ENCODE peak calls at places on chromosomes 7 and 10, in four cellular contexts. E is HCT116, V is K562, I is HepG2. K is an unnamed sample.

GRCh38 chr7:93476491-93477344 is 97.8 kb downstream of the CALCR start:
- DNase-seq in E (no peak), V (no peak), I (no peak), K (no peak)

GRCh38 chr7:151426486-151426905 is 13.4 kb downstream of the CRYGN start:
- DNase-seq in E (peak; percentile 60), V (no peak), I (no peak), K (no peak)

GRCh38 chr7:7564323-7564780 is 2.3 kb upstream of the MIOS start:
- DNase-seq in E (peak; percentile 89), V (no peak), I (no peak), K (no peak)

GRCh38 chr7:41979834-41980307 is 257.1 kb downstream of the GLI3 start:
- DNase-seq in E (peak; percentile 3), V (peak; percentile 20), I (peak; percentile 3), K (peak; percentile 39)

GRCh38 chr10:1629326-1630036 is 107.8 kb downstream of the ADARB2 start:
- DNase-seq in E (no peak), V (no peak), I (no peak), K (no peak)

GRCh38 chr10:99661370-99661749 is 2.1 kb downstream of the ENTPD7 start:
- DNase-seq in E (no peak), V (no peak), I (no peak), K (no peak)

GRCh38 chr10:2508971-2509605 is 558.3 kb upstream of the PFKP start:
- DNase-seq in E (no peak), V (no peak), I (no peak), K (no peak)

GRCh38 chr7:130922206-130923112 is 188.5 kb upstream of the KLF14 start:
- DNase-seq in E (no peak), V (no peak), I (peak; percentile 83), K (no peak)

GRCh38 chr10:102421645-102422585 is 1.3 kb downstream of the FBXL15 start:
- DNase-seq in E (no peak), V (peak; percentile 54), I (peak; percentile 28), K (peak; percentile 33)

GRCh38 chr10:84783386-84783785 is 455.0 kb downstream of the CCSER2 start:
- DNase-seq in E (peak; percentile 12), V (no peak), I (peak; percentile 17), K (peak; percentile 64)

GRCh38 chr7:2638224-2638991 is 6.6 kb downstream of the TTYH3 start:
- DNase-seq in E (no peak), V (no peak), I (peak; percentile 76), K (peak; percentile 90)

GRCh38 chr10:95273393-95274312 is 17.1 kb downstream of the PDLIM1 start:
- DNase-seq in E (no peak), V (no peak), I (peak; percentile 98), K (no peak)

GRCh38 chr10:18719811-18720210 is 60.6 kb downstream of the ARL5B start:
- DNase-seq in E (no peak), V (no peak), I (no peak), K (no peak)

DNA sequence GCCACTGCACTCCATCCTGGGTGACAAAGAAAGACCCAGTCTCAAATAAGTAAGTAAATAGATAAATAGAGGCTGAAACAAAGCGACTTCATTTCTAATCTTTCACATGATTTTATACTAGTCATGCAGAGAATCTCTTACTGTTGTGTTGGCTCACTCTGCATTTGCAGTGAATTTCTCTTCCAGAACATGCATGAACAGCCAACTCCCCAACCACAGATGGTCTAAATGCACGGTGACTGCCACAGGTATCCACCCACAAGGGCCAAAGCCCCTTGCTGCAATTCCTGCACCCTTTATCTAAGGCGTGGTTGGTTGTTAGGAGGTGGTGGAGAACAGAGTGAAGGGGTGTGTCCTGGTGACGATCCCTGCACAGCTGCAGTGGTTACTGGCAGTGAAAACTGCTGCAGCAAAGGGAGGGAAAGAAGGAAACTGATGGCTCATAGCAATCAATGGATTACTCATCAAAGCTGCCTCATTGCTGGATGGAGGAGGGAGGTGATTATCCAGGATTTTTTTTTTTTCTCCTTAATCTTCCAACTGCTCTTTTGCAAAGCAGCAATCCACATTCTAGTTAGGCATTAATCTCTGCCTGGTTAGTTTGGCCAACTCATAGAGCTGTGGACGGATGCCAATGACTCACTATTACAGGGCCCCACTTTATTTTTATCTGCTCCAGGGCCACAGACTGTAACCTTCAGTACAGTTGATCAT is 50.6 kb downstream of the PRTFDC1 start:
- DNase-seq in E (peak; percentile 92), V (peak; percentile 72), I (peak; percentile 54), K (no peak)
- TF ChIP-seq ELF1 in E (no peak), V (no peak), I (no peak), K (no peak)

GRCh38 chr7:110633313-110633712 is 457.6 kb upstream of the LRRN3 start:
- DNase-seq in E (no peak), V (no peak), I (no peak), K (no peak)
- H3K4me2 ChIP-seq in E (no peak overlapping the region), V (no peak overlapping the region), I (no peak overlapping the region), K (no peak overlapping the region)

GRCh38 chr10:124701881-124702656 is 42.1 kb downstream of the FAM53B start:
- DNase-seq in E (no peak), V (peak; percentile 16), I (no peak), K (no peak)
- TF ChIP-seq ELF1 in E (no peak), V (no peak), I (no peak), K (no peak)

DNA sequence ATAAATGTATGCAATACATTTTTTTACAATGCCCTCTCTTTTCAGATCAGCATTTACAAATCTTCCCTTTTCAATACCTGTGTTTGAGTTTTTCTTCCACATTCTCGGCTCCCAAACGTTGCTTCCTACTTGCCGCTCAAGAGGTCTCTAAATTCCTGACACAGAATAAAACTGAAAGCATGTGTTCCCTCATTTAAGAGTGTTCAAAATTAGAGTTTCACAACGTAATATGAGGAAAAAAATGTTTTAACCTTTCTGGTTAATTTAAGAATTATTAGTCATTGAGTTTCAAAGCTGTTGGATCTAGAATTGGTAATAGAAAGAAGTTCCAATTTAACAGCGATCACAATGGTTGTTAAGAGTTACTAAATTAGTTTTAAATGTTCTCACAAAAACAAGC is 100.4 kb downstream of the ARID5B start:
- DNase-seq in E (no peak), V (no peak), I (no peak), K (no peak)
- H3K4me2 ChIP-seq in E (no peak overlapping the region), V (no peak overlapping the region), I (no peak overlapping the region), K (no peak overlapping the region)